ENCODE peak calls at places on chromosome 3, in four cellular contexts. Z is stimulated activated CD4-positive, alpha-beta T cell treated with anti-CD3 and anti-CD28 coated beads, Interleukin-4, amount 100 ng/mL, for 24 hours; S is GM03348; A is NB4. M is an unnamed sample.

GRCh38 chr3:63914312-63914711 is 2.1 kb upstream of the SCAANT1 start:
- DNase-seq in Z (no peak), A (no peak), S (peak), M (no peak)

GRCh38 chr3:123621510-123622189 is 36.8 kb upstream of the HACD2 start:
- DNase-seq in Z (no peak), S (no peak), A (no peak), M (no peak)

GRCh38 chr3:90010341-90010740 is 902.9 kb downstream of the EPHA3 start:
- DNase-seq in S (peak), Z (no peak), A (no peak), M (no peak)

GRCh38 chr3:186081678-186082077 is 27.2 kb downstream of the ETV5 start:
- DNase-seq in S (no peak), A (no peak), Z (no peak), M (no peak)

GRCh38 chr3:195128255-195129071 is 142.5 kb downstream of the XXYLT1 start:
- DNase-seq in Z (no peak), A (no peak), S (no peak), M (no peak)

GRCh38 chr3:193515884-193516438 is 38.7 kb downstream of the ATP13A4 start:
- DNase-seq in Z (no peak), S (no peak), A (no peak), M (no peak)

GRCh38 chr3:37546876-37547275 is 314.8 kb upstream of the CTDSPL start:
- DNase-seq in A (peak), Z (no peak), S (peak), M (no peak)

GRCh38 chr3:180295811-180296210 is 259.1 kb upstream of the PEX5L start:
- DNase-seq in A (no peak), S (no peak), Z (no peak), M (no peak)

GRCh38 chr3:178443634-178444033 is 92.6 kb upstream of the KCNMB2 start:
- DNase-seq in A (no peak), S (peak), Z (no peak), M (no peak)

GRCh38 chr3:123153821-123154323 is 47.9 kb upstream of the SEC22A start:
- DNase-seq in S (no peak), A (no peak), Z (no peak), M (no peak)

GRCh38 chr3:46695177-46695961 is 1.9 kb upstream of the ALS2CL start:
- DNase-seq in Z (peak), S (no peak), A (peak), M (peak)

GRCh38 chr3:183385698-183386590 is 42.5 kb downstream of the MCF2L2 start:
- DNase-seq in Z (peak), S (peak), A (peak), M (no peak)